ENCODE peak calls at places on chromosomes 13 and 19, in six cellular contexts. W is cerebellum, D is NCI-H446 treated with DMSO at 0.1 percent for 48 hours, U is keratinocyte, I is foreskin fibroblast, N is SHP77. L is an unnamed sample.

GRCh38 chr13:32075150-32075851 is 43.7 kb downstream of the FRY start:
- DNase-seq in W (no peak), N (no peak), I (no peak), U (no peak), D (no peak), L (no peak)

GRCh38 chr19:10173527-10173926 is 21.2 kb downstream of the DNMT1 start:
- DNase-seq in I (peak), N (no peak), U (no peak), W (no peak), D (no peak), L (no peak)

GRCh38 chr19:30854661-30855060 is 482.5 kb downstream of the ZNF536 start:
- DNase-seq in U (no peak), I (no peak), W (no peak), D (no peak), N (no peak), L (no peak)

GRCh38 chr19:18839465-18840287 is 7.9 kb downstream of the UPF1 start:
- DNase-seq in W (no peak), D (no peak), U (no peak), I (no peak), N (no peak), L (no peak)

GRCh38 chr19:33368074-33368864 is 5.2 kb upstream of the CEBPG start:
- DNase-seq in W (no peak), N (no peak), U (peak), I (peak), D (no peak), L (no peak)

GRCh38 chr13:102386461-102386860 is 15.4 kb downstream of the FGF14 start:
- DNase-seq in D (no peak), N (no peak), W (no peak), I (no peak), U (no peak), L (no peak)

GRCh38 chr19:41811981-41812380 is 15.6 kb downstream of the CEACAM3 start:
- DNase-seq in I (no peak), D (no peak), W (no peak), N (no peak), U (no peak), L (no peak)

GRCh38 chr19:54918499-54918898 is 12.6 kb downstream of the NCR1 start:
- DNase-seq in U (no peak), I (no peak), N (no peak), D (no peak), W (no peak), L (no peak)

GRCh38 chr13:110126391-110126961 is 180.5 kb downstream of the COL4A1 start:
- DNase-seq in I (peak), N (peak), D (no peak), U (peak), W (no peak), L (peak)

GRCh38 chr13:99064624-99065249 is 86.9 kb upstream of the DOCK9 start:
- DNase-seq in U (no peak), W (no peak), D (no peak), I (no peak), N (no peak), L (no peak)

GRCh38 chr19:55674459-55674840 is 576 bp upstream of the EPN1 start:
- DNase-seq in D (no peak), W (no peak), I (no peak), U (no peak), N (no peak), L (no peak)

GRCh38 chr13:89375839-89376238 is 1704.7 kb downstream of the SLITRK5 start:
- DNase-seq in U (no peak), D (peak), N (peak), I (no peak), W (peak), L (peak)

GRCh38 chr13:44667950-44668349 is 91.8 kb upstream of the TSC22D1 start:
- DNase-seq in N (no peak), I (no peak), W (no peak), D (no peak), U (no peak), L (peak)

GRCh38 chr13:48797127-48797526 is 143.4 kb downstream of the CYSLTR2 start:
- DNase-seq in W (no peak), N (no peak), D (no peak), U (no peak), I (no peak), L (no peak)

GRCh38 chr13:35471466-35472307 is 4.8 kb downstream of the MAB21L1 start:
- DNase-seq in W (no peak), N (no peak), D (no peak), I (peak), U (no peak), L (no peak)

GRCh38 chr13:43132911-43133310 is 109.5 kb downstream of the DNAJC15 start:
- DNase-seq in D (no peak), N (no peak), U (no peak), W (no peak), I (no peak), L (no peak)

GRCh38 chr19:18029617-18030338 is 21.8 kb downstream of the ARRDC2 start:
- DNase-seq in I (no peak), U (no peak), D (peak), N (peak), W (no peak), L (no peak)

GRCh38 chr19:39499932-39500331 is 1.2 kb downstream of the DLL3 start:
- DNase-seq in W (no peak), D (no peak), U (no peak), N (no peak), I (no peak), L (no peak)

GRCh38 chr13:24539500-24540165 is 27.1 kb upstream of the PARP4 start:
- DNase-seq in W (no peak), D (no peak), U (no peak), N (no peak), I (no peak), L (no peak)

GRCh38 chr13:37681295-37682032 is 82.9 kb upstream of the POSTN start:
- DNase-seq in I (peak), D (no peak), N (no peak), W (no peak), U (no peak), L (no peak)

GRCh38 chr13:94054159-94054558 is 425.3 kb downstream of the DCT start:
- DNase-seq in W (no peak), D (no peak), U (no peak), I (no peak), N (no peak), L (no peak)

GRCh38 chr13:85816413-85816812 is 17.2 kb upstream of the SLITRK6 start:
- DNase-seq in D (no peak), N (no peak), U (no peak), I (no peak), W (no peak), L (no peak)

GRCh38 chr19:7482584-7483439 is 6.0 kb downstream of the PEX11G start:
- DNase-seq in I (no peak), D (no peak), U (peak), W (no peak), N (no peak), L (no peak)

GRCh38 chr13:77139311-77139710 is 112.4 kb upstream of the FBXL3 start:
- DNase-seq in U (no peak), I (no peak), N (no peak), D (no peak), W (no peak), L (no peak)

GRCh38 chr13:108322206-108322824 is 52.8 kb downstream of the TNFSF13B start:
- DNase-seq in D (no peak), U (peak), W (peak), I (peak), N (peak), L (peak)

L was measured in fibroblast of the conjunctiva.